ENCODE peak calls at places on chromosomes 6 and 20, in four cellular contexts. S is A549, O is heart left ventricle, R is Karpas-422. M is an unnamed sample. For H3K4me1, the result is how much of the 10 kb centered on the place peaks cover.

GRCh38 chr20:57610261-57610952 is 9.8 kb downstream of the ZBP1 start:
- DNase-seq in S (no peak), O (no peak), R (no peak), M (no peak)

GRCh38 chr6:37653933-37654565 is 43.6 kb downstream of the MDGA1 start:
- DNase-seq in S (peak), O (no peak), R (peak), M (no peak)

GRCh38 chr6:117555882-117556498 is 46.3 kb downstream of the GOPC start:
- DNase-seq in S (no peak), O (no peak), R (peak), M (peak)

GRCh38 chr6:8070718-8071117 is 6.5 kb upstream of the BLOC1S5 start:
- DNase-seq in S (no peak), O (no peak), R (no peak), M (no peak)

GRCh38 chr6:166512567-166512966 is 73.9 kb downstream of the RAMACL start:
- DNase-seq in S (no peak), O (no peak), R (peak), M (no peak)

GRCh38 chr6:168132531-168133184 is 53.6 kb upstream of the FRMD1 start:
- DNase-seq in S (peak), O (peak), R (no peak), M (peak)

GRCh38 chr6:127938701-127939100 is 37.8 kb upstream of the THEMIS start:
- DNase-seq in S (peak), O (no peak), R (no peak), M (peak)

GRCh38 chr6:139129284-139129683 is 5.6 kb upstream of the HECA start:
- DNase-seq in S (no peak), O (no peak), R (no peak), M (no peak)

GRCh38 chr6:170181338-170181690 is 109.6 kb downstream of the DLL1 start:
- DNase-seq in S (no peak), O (no peak), R (no peak), M (no peak)

DNA sequence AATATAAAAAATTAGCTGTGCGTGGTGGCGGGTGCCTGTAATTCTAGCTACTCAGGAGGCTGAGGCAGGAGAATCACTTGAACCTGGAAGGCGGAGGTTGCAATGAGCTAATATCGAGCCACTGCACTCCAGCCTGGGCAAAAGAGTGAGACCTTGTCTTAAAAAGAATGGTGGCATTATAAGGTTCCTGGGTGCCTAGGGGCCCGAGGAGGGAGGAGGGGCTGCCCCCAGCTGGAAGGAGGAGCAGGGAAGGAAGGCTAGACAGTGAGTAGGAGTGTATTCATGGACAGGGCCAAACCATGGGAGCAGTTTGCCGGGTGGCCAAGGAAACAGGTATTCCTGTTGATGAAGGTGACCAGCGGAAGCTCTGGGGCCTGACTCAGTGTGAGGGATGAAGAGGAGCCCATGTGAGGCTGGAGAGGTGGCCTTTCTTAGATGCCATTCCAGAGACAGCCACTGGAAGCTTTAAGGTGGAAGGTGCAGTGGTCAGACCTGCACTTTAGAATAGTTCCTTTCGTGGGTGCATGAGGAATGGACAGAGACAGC is 24.2 kb downstream of the MANBAL start:
- DNase-seq in S (no peak), O (no peak), R (no peak), M (no peak)
- H3K27ac ChIP-seq in S (no peak), O (no peak), R (no peak), M (peak)

GRCh38 chr6:74607468-74607867 is 598.4 kb downstream of the COL12A1 start:
- DNase-seq in S (no peak), O (no peak), R (no peak), M (no peak)

GRCh38 chr6:74607934-74608333 is 597.9 kb downstream of the COL12A1 start:
- DNase-seq in S (no peak), O (no peak), R (no peak), M (peak)

GRCh38 chr6:74605942-74606341 is 599.9 kb downstream of the COL12A1 start:
- DNase-seq in S (no peak), O (no peak), R (no peak), M (no peak)

GRCh38 chr6:74604279-74604678 is 601.6 kb downstream of the COL12A1 start:
- DNase-seq in S (no peak), O (no peak), R (no peak), M (no peak)

GRCh38 chr6:74606488-74607135 is 599.2 kb downstream of the COL12A1 start:
- DNase-seq in S (peak), O (no peak), R (no peak), M (no peak)
- H3K4me1 ChIP-seq in S (half or more), O (under half), R (under half), M (under half)

DNA sequence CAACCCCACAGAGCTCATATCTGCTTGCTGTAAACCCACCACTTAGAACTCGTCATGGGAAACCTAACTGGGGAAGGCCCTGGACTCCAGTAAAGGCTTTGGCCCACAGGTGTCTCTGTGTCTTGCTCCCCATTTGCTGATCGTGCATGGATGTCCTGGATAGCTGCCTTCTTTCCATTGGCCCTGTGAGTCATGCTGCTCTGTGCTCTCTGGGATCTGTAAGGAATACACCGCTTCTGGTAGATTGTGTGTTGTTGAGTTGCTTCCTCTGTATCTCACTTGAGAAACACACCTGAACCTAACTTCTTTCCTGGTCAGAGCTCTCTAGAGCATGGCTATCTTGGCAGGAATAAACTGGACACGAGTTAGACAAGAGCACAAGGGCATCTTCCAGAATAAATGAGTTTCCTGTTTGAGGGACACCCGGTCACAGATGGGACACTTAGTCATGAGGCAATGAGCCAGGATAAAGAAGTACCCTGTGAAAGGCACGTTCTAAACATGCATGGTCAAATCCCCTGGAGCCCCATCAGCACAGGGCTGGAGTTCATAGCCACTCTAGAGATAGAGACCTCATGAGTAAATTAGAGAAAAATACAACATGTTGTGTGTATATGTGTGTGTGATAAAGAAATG is 99.6 kb upstream of the TMEM170B start:
- DNase-seq in S (no peak), O (no peak), R (no peak), M (no peak)
- H3K4me3 ChIP-seq in S (no peak), O (no peak), R (no peak), M (no peak)

GRCh38 chr20:42083280-42083679 is 465.1 kb upstream of the CHD6 start:
- DNase-seq in S (no peak), O (peak), R (no peak), M (no peak)
- H3K27ac ChIP-seq in S (no peak), O (peak), R (no peak), M (no peak)

M was measured in cardiac muscle cell.